ENCODE peak calls at places on chromosome 13, in six cellular contexts. One of them, this sample, is unnamed.

GRCh38 chr13:77868717-77869116 is 49.9 kb downstream of the EDNRB start:
- DNase-seq in NCI-H1436: no peak
- DNase-seq in CD4-positive, alpha-beta T cell: no peak
- DNase-seq in AG08396: no peak
- DNase-seq in mesendoderm: no peak
- DNase-seq in stimulated activated CD8-positive, alpha-beta memory T cell treated with anti-CD3 and anti-CD28 coated beads, Interleukin-2, amount 100 ng/mL, for 1 hour: no peak
- DNase-seq in this sample: no peak

GRCh38 chr13:19586904-19587634 is 25.7 kb upstream of the TPTE2 start:
- DNase-seq in NCI-H1436: no peak
- DNase-seq in CD4-positive, alpha-beta T cell: peak; percentile 72
- DNase-seq in AG08396: no peak
- DNase-seq in mesendoderm: peak; percentile 6
- DNase-seq in stimulated activated CD8-positive, alpha-beta memory T cell treated with anti-CD3 and anti-CD28 coated beads, Interleukin-2, amount 100 ng/mL, for 1 hour: peak; percentile 51
- DNase-seq in this sample: peak; percentile 88

GRCh38 chr13:54633461-54633860 is 1604.8 kb downstream of the OLFM4 start:
- DNase-seq in NCI-H1436: no peak
- DNase-seq in CD4-positive, alpha-beta T cell: no peak
- DNase-seq in AG08396: no peak
- DNase-seq in mesendoderm: no peak
- DNase-seq in stimulated activated CD8-positive, alpha-beta memory T cell treated with anti-CD3 and anti-CD28 coated beads, Interleukin-2, amount 100 ng/mL, for 1 hour: no peak
- DNase-seq in this sample: no peak

GRCh38 chr13:31424130-31424729 is 224.5 kb downstream of the B3GLCT start:
- DNase-seq in NCI-H1436: peak; percentile 13
- DNase-seq in CD4-positive, alpha-beta T cell: peak; percentile 45
- DNase-seq in AG08396: peak; percentile 86
- DNase-seq in mesendoderm: peak; percentile 90
- DNase-seq in stimulated activated CD8-positive, alpha-beta memory T cell treated with anti-CD3 and anti-CD28 coated beads, Interleukin-2, amount 100 ng/mL, for 1 hour: peak; percentile 13
- DNase-seq in this sample: peak; percentile 68

GRCh38 chr13:87778128-87778527 is 107.0 kb downstream of the SLITRK5 start:
- DNase-seq in NCI-H1436: no peak
- DNase-seq in CD4-positive, alpha-beta T cell: no peak
- DNase-seq in AG08396: no peak
- DNase-seq in mesendoderm: no peak
- DNase-seq in stimulated activated CD8-positive, alpha-beta memory T cell treated with anti-CD3 and anti-CD28 coated beads, Interleukin-2, amount 100 ng/mL, for 1 hour: no peak
- DNase-seq in this sample: no peak

GRCh38 chr13:38819053-38819452 is 132.2 kb downstream of the FREM2 start:
- DNase-seq in NCI-H1436: peak; percentile 4
- DNase-seq in CD4-positive, alpha-beta T cell: no peak
- DNase-seq in AG08396: no peak
- DNase-seq in mesendoderm: no peak
- DNase-seq in stimulated activated CD8-positive, alpha-beta memory T cell treated with anti-CD3 and anti-CD28 coated beads, Interleukin-2, amount 100 ng/mL, for 1 hour: no peak
- DNase-seq in this sample: no peak

GRCh38 chr13:40379794-40380608 is 286.4 kb downstream of the FOXO1 start:
- DNase-seq in NCI-H1436: no peak
- DNase-seq in CD4-positive, alpha-beta T cell: no peak
- DNase-seq in AG08396: no peak
- DNase-seq in mesendoderm: peak; percentile 62
- DNase-seq in stimulated activated CD8-positive, alpha-beta memory T cell treated with anti-CD3 and anti-CD28 coated beads, Interleukin-2, amount 100 ng/mL, for 1 hour: no peak
- DNase-seq in this sample: no peak

GRCh38 chr13:106424805-106425204 is 110.7 kb downstream of the EFNB2 start:
- DNase-seq in NCI-H1436: no peak
- DNase-seq in CD4-positive, alpha-beta T cell: no peak
- DNase-seq in AG08396: no peak
- DNase-seq in mesendoderm: no peak
- DNase-seq in stimulated activated CD8-positive, alpha-beta memory T cell treated with anti-CD3 and anti-CD28 coated beads, Interleukin-2, amount 100 ng/mL, for 1 hour: no peak
- DNase-seq in this sample: no peak

GRCh38 chr13:85148009-85148408 is 651.2 kb downstream of the SLITRK6 start:
- DNase-seq in NCI-H1436: no peak
- DNase-seq in CD4-positive, alpha-beta T cell: no peak
- DNase-seq in AG08396: no peak
- DNase-seq in mesendoderm: peak; percentile 17
- DNase-seq in stimulated activated CD8-positive, alpha-beta memory T cell treated with anti-CD3 and anti-CD28 coated beads, Interleukin-2, amount 100 ng/mL, for 1 hour: no peak
- DNase-seq in this sample: no peak

GRCh38 chr13:111216166-111216960 is 101.3 kb downstream of the ARHGEF7 start:
- DNase-seq in NCI-H1436: peak; percentile 22
- DNase-seq in CD4-positive, alpha-beta T cell: peak; percentile 52
- DNase-seq in AG08396: no peak
- DNase-seq in mesendoderm: peak; percentile 73
- DNase-seq in stimulated activated CD8-positive, alpha-beta memory T cell treated with anti-CD3 and anti-CD28 coated beads, Interleukin-2, amount 100 ng/mL, for 1 hour: peak; percentile 15
- DNase-seq in this sample: peak; percentile 5

GRCh38 chr13:79631260-79631659 is 150.3 kb downstream of the NDFIP2 start:
- DNase-seq in NCI-H1436: no peak
- DNase-seq in CD4-positive, alpha-beta T cell: no peak
- DNase-seq in AG08396: peak; percentile 24
- DNase-seq in mesendoderm: peak; percentile 44
- DNase-seq in stimulated activated CD8-positive, alpha-beta memory T cell treated with anti-CD3 and anti-CD28 coated beads, Interleukin-2, amount 100 ng/mL, for 1 hour: no peak
- DNase-seq in this sample: peak; percentile 8

GRCh38 chr13:36628986-36629385 is 44.8 kb upstream of the SERTM1 start:
- DNase-seq in NCI-H1436: no peak
- DNase-seq in CD4-positive, alpha-beta T cell: no peak
- DNase-seq in AG08396: no peak
- DNase-seq in mesendoderm: no peak
- DNase-seq in stimulated activated CD8-positive, alpha-beta memory T cell treated with anti-CD3 and anti-CD28 coated beads, Interleukin-2, amount 100 ng/mL, for 1 hour: no peak
- DNase-seq in this sample: no peak

GRCh38 chr13:49679244-49679643 is 12.0 kb downstream of the EBPL start:
- DNase-seq in NCI-H1436: no peak
- DNase-seq in CD4-positive, alpha-beta T cell: no peak
- DNase-seq in AG08396: no peak
- DNase-seq in mesendoderm: no peak
- DNase-seq in stimulated activated CD8-positive, alpha-beta memory T cell treated with anti-CD3 and anti-CD28 coated beads, Interleukin-2, amount 100 ng/mL, for 1 hour: no peak
- DNase-seq in this sample: peak; percentile 27

GRCh38 chr13:42899266-42899665 is 92.8 kb downstream of the EPSTI1 start:
- DNase-seq in NCI-H1436: no peak
- DNase-seq in CD4-positive, alpha-beta T cell: no peak
- DNase-seq in AG08396: no peak
- DNase-seq in mesendoderm: no peak
- DNase-seq in stimulated activated CD8-positive, alpha-beta memory T cell treated with anti-CD3 and anti-CD28 coated beads, Interleukin-2, amount 100 ng/mL, for 1 hour: no peak
- DNase-seq in this sample: no peak

GRCh38 chr13:51380269-51380668 is 40.8 kb downstream of the SERPINE3 start:
- DNase-seq in NCI-H1436: no peak
- DNase-seq in CD4-positive, alpha-beta T cell: no peak
- DNase-seq in AG08396: no peak
- DNase-seq in mesendoderm: no peak
- DNase-seq in stimulated activated CD8-positive, alpha-beta memory T cell treated with anti-CD3 and anti-CD28 coated beads, Interleukin-2, amount 100 ng/mL, for 1 hour: no peak
- DNase-seq in this sample: no peak

GRCh38 chr13:43874512-43875092 is 4.9 kb downstream of the CCDC122 start:
- DNase-seq in NCI-H1436: no peak
- DNase-seq in CD4-positive, alpha-beta T cell: no peak
- DNase-seq in AG08396: no peak
- DNase-seq in mesendoderm: peak; percentile 25
- DNase-seq in stimulated activated CD8-positive, alpha-beta memory T cell treated with anti-CD3 and anti-CD28 coated beads, Interleukin-2, amount 100 ng/mL, for 1 hour: no peak
- DNase-seq in this sample: peak; percentile 56

GRCh38 chr13:52832268-52832667 is 16.2 kb downstream of the PCDH8 start:
- DNase-seq in NCI-H1436: peak; percentile 21
- DNase-seq in CD4-positive, alpha-beta T cell: no peak
- DNase-seq in AG08396: no peak
- DNase-seq in mesendoderm: no peak
- DNase-seq in stimulated activated CD8-positive, alpha-beta memory T cell treated with anti-CD3 and anti-CD28 coated beads, Interleukin-2, amount 100 ng/mL, for 1 hour: no peak
- DNase-seq in this sample: no peak

GRCh38 chr13:76148926-76149325 is 512.8 kb downstream of the LMO7 start:
- DNase-seq in NCI-H1436: no peak
- DNase-seq in CD4-positive, alpha-beta T cell: no peak
- DNase-seq in AG08396: peak; percentile 73
- DNase-seq in mesendoderm: peak; percentile 4
- DNase-seq in stimulated activated CD8-positive, alpha-beta memory T cell treated with anti-CD3 and anti-CD28 coated beads, Interleukin-2, amount 100 ng/mL, for 1 hour: no peak
- DNase-seq in this sample: no peak

GRCh38 chr13:44876782-44877324 is 112.4 kb downstream of the NUFIP1 start:
- DNase-seq in NCI-H1436: no peak
- DNase-seq in CD4-positive, alpha-beta T cell: no peak
- DNase-seq in AG08396: no peak
- DNase-seq in mesendoderm: peak; percentile 70
- DNase-seq in stimulated activated CD8-positive, alpha-beta memory T cell treated with anti-CD3 and anti-CD28 coated beads, Interleukin-2, amount 100 ng/mL, for 1 hour: no peak
- DNase-seq in this sample: no peak

GRCh38 chr13:30766957-30767603 is 31.7 kb downstream of the ALOX5AP start:
- DNase-seq in NCI-H1436: no peak
- DNase-seq in CD4-positive, alpha-beta T cell: no peak
- DNase-seq in AG08396: no peak
- DNase-seq in mesendoderm: no peak
- DNase-seq in stimulated activated CD8-positive, alpha-beta memory T cell treated with anti-CD3 and anti-CD28 coated beads, Interleukin-2, amount 100 ng/mL, for 1 hour: no peak
- DNase-seq in this sample: no peak

GRCh38 chr13:43237616-43238015 is 214.2 kb downstream of the DNAJC15 start:
- DNase-seq in NCI-H1436: no peak
- DNase-seq in CD4-positive, alpha-beta T cell: no peak
- DNase-seq in AG08396: no peak
- DNase-seq in mesendoderm: no peak
- DNase-seq in stimulated activated CD8-positive, alpha-beta memory T cell treated with anti-CD3 and anti-CD28 coated beads, Interleukin-2, amount 100 ng/mL, for 1 hour: no peak
- DNase-seq in this sample: no peak

GRCh38 chr13:78465250-78465649 is 138.1 kb downstream of the POU4F1 start:
- DNase-seq in NCI-H1436: no peak
- DNase-seq in CD4-positive, alpha-beta T cell: no peak
- DNase-seq in AG08396: no peak
- DNase-seq in mesendoderm: no peak
- DNase-seq in stimulated activated CD8-positive, alpha-beta memory T cell treated with anti-CD3 and anti-CD28 coated beads, Interleukin-2, amount 100 ng/mL, for 1 hour: no peak
- DNase-seq in this sample: no peak

GRCh38 chr13:31433756-31434155 is 234.0 kb downstream of the B3GLCT start:
- DNase-seq in NCI-H1436: no peak
- DNase-seq in CD4-positive, alpha-beta T cell: no peak
- DNase-seq in AG08396: no peak
- DNase-seq in mesendoderm: no peak
- DNase-seq in stimulated activated CD8-positive, alpha-beta memory T cell treated with anti-CD3 and anti-CD28 coated beads, Interleukin-2, amount 100 ng/mL, for 1 hour: no peak
- DNase-seq in this sample: no peak

GRCh38 chr13:112605531-112605990 is 17.6 kb upstream of the TUBGCP3 start:
- DNase-seq in NCI-H1436: no peak
- DNase-seq in CD4-positive, alpha-beta T cell: no peak
- DNase-seq in AG08396: no peak
- DNase-seq in mesendoderm: peak; percentile 53
- DNase-seq in stimulated activated CD8-positive, alpha-beta memory T cell treated with anti-CD3 and anti-CD28 coated beads, Interleukin-2, amount 100 ng/mL, for 1 hour: no peak
- DNase-seq in this sample: no peak

GRCh38 chr13:84896128-84896527 is 903.1 kb downstream of the SLITRK6 start:
- DNase-seq in NCI-H1436: peak; percentile 15
- DNase-seq in CD4-positive, alpha-beta T cell: no peak
- DNase-seq in AG08396: peak; percentile 38
- DNase-seq in mesendoderm: peak; percentile 63
- DNase-seq in stimulated activated CD8-positive, alpha-beta memory T cell treated with anti-CD3 and anti-CD28 coated beads, Interleukin-2, amount 100 ng/mL, for 1 hour: no peak
- DNase-seq in this sample: peak; percentile 61

This sample was measured in Kasumi-1.